ENCODE peak calls at places on chromosomes 4 and X, in six cellular contexts. Y is kidney epithelial cell, F is mammary epithelial cell, R is skeletal muscle cell, U is HepG2, T is aorta. I is an unnamed sample.

GRCh38 chrX:77561372-77561771 is 114.2 kb downstream of the FGF16 start:
- DNase-seq in F (no peak), R (no peak), T (no peak), U (no peak), Y (no peak), I (no peak)

GRCh38 chr4:9904976-9905587 is 116.2 kb downstream of the SLC2A9 start:
- DNase-seq in U (no peak), F (peak), R (no peak), Y (no peak), T (no peak), I (no peak)

GRCh38 chr4:145071560-145071959 is 26.4 kb downstream of the ANAPC10 start:
- DNase-seq in Y (no peak), T (no peak), R (no peak), F (no peak), U (no peak), I (no peak)

GRCh38 chrX:683572-683971 is 53.0 kb downstream of the SHOX start:
- DNase-seq in R (no peak), F (no peak), Y (no peak), T (no peak), U (no peak), I (no peak)

GRCh38 chr4:74004668-74005067 is 6.2 kb upstream of the CXCL5 start:
- DNase-seq in T (no peak), F (no peak), R (no peak), U (no peak), Y (no peak), I (no peak)

GRCh38 chrX:101164766-101165590 is 54.6 kb upstream of the DRP2 start:
- DNase-seq in U (no peak), R (no peak), F (no peak), Y (no peak), T (no peak), I (no peak)

GRCh38 chr4:133969202-133969873 is 232.3 kb downstream of the PABPC4L start:
- DNase-seq in R (peak), T (no peak), F (peak), Y (no peak), U (no peak), I (peak)

GRCh38 chrX:48648299-48648698 is 35.3 kb upstream of the WAS start:
- DNase-seq in U (peak), T (no peak), Y (peak), F (no peak), R (peak), I (peak)

GRCh38 chrX:114210879-114211278 is 373.0 kb upstream of the HTR2C start:
- DNase-seq in Y (no peak), U (no peak), T (no peak), F (no peak), R (no peak), I (no peak)

GRCh38 chr4:95572304-95572991 is 23.7 kb upstream of the UNC5C start:
- DNase-seq in R (no peak), T (no peak), U (no peak), F (peak), Y (peak), I (no peak)

GRCh38 chr4:144185086-144185485 is 44.6 kb upstream of the GYPA start:
- DNase-seq in U (no peak), T (no peak), R (no peak), F (no peak), Y (no peak), I (no peak)

GRCh38 chr4:78612398-78613005 is 60.9 kb downstream of the ANXA3 start:
- DNase-seq in R (no peak), Y (no peak), T (no peak), F (no peak), U (peak), I (peak)

GRCh38 chrX:51568586-51568985 is 50.1 kb downstream of the CENPVL3 start:
- DNase-seq in Y (no peak), T (no peak), U (no peak), R (peak), F (peak), I (no peak)

GRCh38 chr4:74206088-74206826 is 48.3 kb downstream of the MTHFD2L start:
- DNase-seq in F (no peak), R (peak), Y (peak), U (no peak), T (no peak), I (no peak)

GRCh38 chr4:72909461-72909860 is 160.1 kb downstream of the COX18 start:
- DNase-seq in R (no peak), F (peak), U (peak), Y (no peak), T (no peak), I (no peak)

GRCh38 chr4:25535278-25535677 is 120.4 kb upstream of the SLC34A2 start:
- DNase-seq in U (peak), F (no peak), Y (peak), R (no peak), T (no peak), I (no peak)

GRCh38 chrX:41276661-41277506 is 57.1 kb upstream of the DDX3X start:
- DNase-seq in U (no peak), F (no peak), Y (no peak), T (no peak), R (no peak), I (no peak)

GRCh38 chr4:154120277-154120676 is 331.4 kb upstream of the SFRP2 start:
- DNase-seq in T (no peak), U (no peak), F (no peak), Y (no peak), R (no peak), I (no peak)

GRCh38 chr4:19014594-19014993 is 993.0 kb upstream of the LCORL start:
- DNase-seq in R (no peak), F (no peak), U (no peak), T (no peak), Y (no peak), I (no peak)

GRCh38 chrX:151902813-151903591 is 9.7 kb upstream of the MAGEA4 start:
- DNase-seq in R (peak), F (peak), U (peak), T (no peak), Y (peak), I (peak)

GRCh38 chrX:24870143-24870542 is 145.6 kb downstream of the ARX start:
- DNase-seq in T (no peak), F (no peak), U (peak), Y (peak), R (no peak), I (no peak)

GRCh38 chr4:48403779-48404178 is 62.5 kb downstream of the SLAIN2 start:
- DNase-seq in Y (no peak), F (no peak), R (no peak), U (no peak), T (no peak), I (no peak)

GRCh38 chrX:16516473-16516872 is 133.5 kb upstream of the S100G start:
- DNase-seq in F (no peak), Y (no peak), R (no peak), T (no peak), U (no peak), I (no peak)

GRCh38 chr4:89129080-89129640 is 17.8 kb downstream of the TIGD2 start:
- DNase-seq in R (no peak), Y (no peak), T (no peak), U (peak), F (no peak), I (no peak)

GRCh38 chrX:31126205-31126604 is 54.4 kb upstream of the FTHL17 start:
- DNase-seq in F (no peak), R (no peak), T (no peak), U (no peak), Y (no peak), I (no peak)

GRCh38 chr4:113958766-113959540 is 20.5 kb downstream of the ARSJ start:
- DNase-seq in R (peak), U (peak), T (no peak), Y (peak), F (peak), I (peak)

GRCh38 chr4:145541266-145541770 is 59.7 kb downstream of the SMAD1 start:
- DNase-seq in Y (no peak), F (peak), U (no peak), R (no peak), T (no peak), I (no peak)

GRCh38 chr4:127781303-127782024 is 658 bp upstream of the HSPA4L start:
- DNase-seq in R (no peak), F (no peak), U (no peak), T (peak), Y (no peak), I (peak)

GRCh38 chr4:21242163-21242562 is 541.9 kb downstream of the PACRGL start:
- DNase-seq in U (peak), R (no peak), Y (no peak), T (no peak), F (no peak), I (no peak)

GRCh38 chrX:117429511-117429910 is 687.1 kb downstream of the KLHL13 start:
- DNase-seq in U (no peak), R (no peak), Y (no peak), T (no peak), F (no peak), I (no peak)

GRCh38 chr4:89316931-89317366 is 9.3 kb upstream of the GPRIN3 start:
- DNase-seq in F (no peak), U (no peak), T (no peak), Y (peak), R (peak), I (peak)

GRCh38 chrX:2520539-2520938 is 19.8 kb upstream of the DHRSX start:
- DNase-seq in U (no peak), T (no peak), F (no peak), Y (no peak), R (no peak), I (no peak)

GRCh38 chrX:18973527-18974192 is 10.3 kb downstream of the PHKA2 start:
- DNase-seq in F (no peak), T (no peak), U (peak), Y (no peak), R (no peak), I (peak)

GRCh38 chrX:23271011-23271410 is 63.6 kb upstream of the PTCHD1 start:
- DNase-seq in R (no peak), F (no peak), T (no peak), U (no peak), Y (no peak), I (no peak)

GRCh38 chr4:16123356-16124084 is 39.7 kb upstream of the PROM1 start:
- DNase-seq in T (no peak), F (no peak), R (no peak), U (no peak), Y (no peak), I (no peak)

GRCh38 chrX:41616935-41617334 is 71.8 kb upstream of the GPR34 start:
- DNase-seq in F (no peak), T (no peak), R (no peak), Y (no peak), U (peak), I (no peak)

GRCh38 chr4:108512615-108513505 is 107.5 kb upstream of the RPL34 start:
- DNase-seq in T (no peak), U (peak), F (peak), Y (peak), R (peak), I (peak)
- H3K4me3 ChIP-seq in T (no peak), U (no peak), F (no peak), Y (no peak), R (no peak), I (no peak)

GRCh38 chr4:104494161-104494560 is 533 bp downstream of the CXXC4 start:
- DNase-seq in U (peak), T (no peak), R (no peak), Y (no peak), F (no peak), I (peak)

GRCh38 chr4:104494822-104495559 is at the start of gene CXXC4:
- DNase-seq in F (peak), R (peak), T (peak), Y (no peak), U (peak), I (peak)

GRCh38 chr4:104491826-104492771 is 2.6 kb downstream of the CXXC4 start:
- DNase-seq in U (no peak), R (no peak), T (no peak), F (no peak), Y (no peak), I (no peak)

GRCh38 chr4:104491396-104491821 is 3.3 kb downstream of the CXXC4 start:
- DNase-seq in R (no peak), U (no peak), Y (no peak), F (no peak), T (peak), I (peak)

GRCh38 chr4:104493071-104493831 is 1.4 kb downstream of the CXXC4 start:
- DNase-seq in F (no peak), Y (no peak), U (no peak), R (no peak), T (no peak), I (no peak)
- H3K4me3 ChIP-seq in F (no peak), Y (no peak), U (no peak), R (no peak), T (no peak), I (no peak)

DNA sequence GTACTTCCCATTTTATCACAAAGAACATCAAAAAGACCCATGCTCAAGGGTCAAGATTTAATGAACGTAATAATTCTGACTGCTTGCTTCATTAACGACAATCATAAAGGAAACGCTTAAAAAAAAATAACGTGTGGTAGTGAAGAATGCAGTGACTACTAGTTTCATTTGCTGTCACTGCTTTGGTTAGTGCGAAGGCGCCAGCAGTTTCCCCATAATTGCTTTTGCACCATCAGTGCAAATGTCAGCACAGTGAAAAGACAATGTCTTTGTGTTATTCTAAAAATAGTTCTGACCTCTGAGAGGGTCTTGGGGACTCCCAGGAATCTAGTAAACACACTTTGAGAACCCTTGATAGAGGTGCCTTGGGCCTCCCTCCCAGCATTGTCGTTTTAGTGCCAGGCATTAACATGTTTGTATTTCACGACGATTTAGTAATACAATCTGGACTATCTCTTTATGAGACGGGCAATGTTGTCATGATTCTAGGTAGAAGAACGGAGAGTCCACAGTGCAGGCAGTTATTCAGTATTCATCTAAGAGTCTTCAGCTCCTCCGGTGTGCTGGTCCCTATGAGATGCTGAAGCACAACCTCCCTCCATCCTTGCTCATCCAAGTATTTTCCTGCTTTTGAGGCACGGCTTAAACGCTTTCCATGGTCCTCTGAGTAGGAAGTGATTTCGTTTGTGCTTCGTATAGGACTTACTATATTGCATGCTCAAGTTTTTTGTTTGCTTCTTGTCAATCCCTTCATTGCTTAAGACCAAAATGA is 71.1 kb downstream of the AFF1 start:
- DNase-seq in Y (no peak), T (no peak), U (no peak), F (no peak), R (no peak), I (peak)
- H3K4me3 ChIP-seq in Y (peak), T (peak), U (peak), F (peak), R (peak), I (peak)

DNA sequence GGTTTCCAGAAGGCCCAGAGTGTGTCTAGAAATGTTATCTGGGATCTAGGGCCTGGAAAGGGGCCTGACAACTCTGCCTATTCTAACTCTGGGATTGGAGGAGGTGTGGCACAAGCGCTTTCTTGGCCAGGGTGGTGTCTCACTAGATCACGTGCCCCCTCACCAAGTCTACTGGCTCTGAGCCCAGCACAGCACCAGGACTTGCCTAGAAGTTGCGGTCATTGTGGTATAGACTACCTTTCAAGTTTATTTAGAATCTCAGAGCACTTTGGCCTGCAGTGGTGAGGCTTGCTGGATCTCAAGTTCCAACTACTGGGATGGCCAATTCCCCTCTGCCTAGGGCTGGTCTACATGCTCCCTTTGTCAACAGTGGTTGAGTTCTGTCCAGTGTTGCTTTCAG is 223.3 kb upstream of the MAGEB2 start:
- DNase-seq in U (no peak), R (no peak), T (no peak), Y (no peak), F (no peak), I (no peak)
- H3K4me3 ChIP-seq in U (no peak), R (no peak), T (no peak), Y (no peak), F (no peak), I (no peak)

DNA sequence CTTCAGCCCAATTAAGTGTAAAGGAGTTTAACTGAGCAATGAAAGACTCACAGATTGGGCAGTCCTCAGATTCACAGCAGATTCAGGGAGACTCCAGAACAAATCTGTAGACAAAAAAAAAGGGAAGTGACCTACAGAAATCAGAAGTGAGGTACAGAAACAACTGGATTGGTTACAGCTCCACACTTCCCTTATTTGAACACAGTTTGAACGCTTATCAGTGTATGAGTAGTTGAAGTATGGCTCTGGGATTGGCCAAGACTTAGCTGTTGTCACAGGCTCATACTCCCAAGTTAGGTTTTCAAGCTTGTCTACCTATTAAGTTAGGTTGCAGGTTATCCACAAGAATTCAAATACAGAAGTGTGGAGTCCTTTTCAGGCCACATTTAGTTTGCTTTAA is 112.4 kb upstream of the ELOVL6 start:
- DNase-seq in Y (no peak), T (no peak), F (no peak), U (no peak), R (no peak), I (no peak)
- H3K4me3 ChIP-seq in Y (no peak), T (no peak), F (no peak), U (no peak), R (no peak), I (no peak)

DNA sequence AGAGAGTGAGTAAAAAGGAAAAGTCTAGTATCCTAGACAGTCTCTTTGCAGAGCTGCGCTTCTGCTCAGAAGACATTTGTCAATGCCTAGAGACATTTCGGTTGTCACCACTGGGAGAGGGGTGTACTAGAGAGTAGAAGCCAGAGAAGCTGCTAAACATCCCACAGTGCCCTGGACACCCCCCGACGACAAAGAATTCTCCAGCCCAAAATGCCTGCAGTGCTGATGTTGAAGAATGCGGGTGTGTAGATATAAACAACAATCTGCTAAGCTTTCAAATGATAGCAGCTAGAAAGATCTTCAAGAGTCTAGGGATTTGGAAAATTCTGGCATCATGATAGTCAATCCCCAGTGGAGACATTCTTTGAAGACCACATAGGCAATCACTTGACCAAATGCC is 90.1 kb downstream of the PALLD start:
- DNase-seq in F (no peak), R (no peak), Y (no peak), T (no peak), U (no peak), I (no peak)
- H3K4me3 ChIP-seq in F (no peak), R (no peak), Y (no peak), T (no peak), U (no peak), I (no peak)

GRCh38 chrX:148784137-148784536 is 283.7 kb downstream of the AFF2 start:
- DNase-seq in U (no peak), R (no peak), T (no peak), Y (no peak), F (no peak), I (no peak)

DNA sequence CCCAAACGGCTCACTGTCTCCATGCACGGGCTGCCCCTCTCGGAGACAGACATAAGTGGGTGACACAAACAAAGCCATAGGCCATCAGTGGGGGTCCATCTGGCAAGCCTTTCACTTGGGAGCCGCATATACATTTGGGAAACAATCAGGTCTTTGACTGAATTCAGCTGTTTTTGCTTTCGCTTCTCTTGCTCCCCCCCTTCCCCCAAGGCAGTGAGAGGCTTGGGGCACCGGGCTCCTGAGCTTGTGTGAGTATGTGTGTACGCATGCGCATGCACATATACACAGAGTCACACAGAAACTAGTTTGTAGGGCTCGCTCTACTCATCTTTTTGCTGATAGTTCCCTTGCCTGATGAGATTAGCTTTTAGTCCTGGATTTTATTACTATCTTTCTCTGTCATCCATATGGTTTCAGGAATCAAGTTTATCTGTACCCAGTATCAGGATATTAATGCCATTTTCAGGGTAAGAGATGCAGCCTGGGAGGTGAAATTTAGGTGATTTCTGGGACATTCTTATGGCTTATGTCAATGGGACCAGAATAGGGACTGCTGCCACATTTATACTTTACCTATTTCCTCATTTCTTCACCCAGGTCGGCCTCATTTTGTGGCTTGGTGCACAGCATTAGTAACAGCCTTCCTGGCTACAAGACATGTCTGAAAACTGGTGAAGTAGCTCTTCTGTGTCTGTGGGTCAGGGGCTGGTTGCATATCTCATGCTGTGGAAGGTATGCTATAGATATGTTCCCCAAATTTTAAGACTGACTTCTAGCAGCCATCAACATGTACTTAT is 284.6 kb downstream of the AFF2 start:
- DNase-seq in Y (no peak), U (no peak), F (no peak), R (no peak), T (no peak), I (no peak)
- H3K4me3 ChIP-seq in Y (no peak), U (no peak), F (no peak), R (no peak), T (no peak), I (no peak)

DNA sequence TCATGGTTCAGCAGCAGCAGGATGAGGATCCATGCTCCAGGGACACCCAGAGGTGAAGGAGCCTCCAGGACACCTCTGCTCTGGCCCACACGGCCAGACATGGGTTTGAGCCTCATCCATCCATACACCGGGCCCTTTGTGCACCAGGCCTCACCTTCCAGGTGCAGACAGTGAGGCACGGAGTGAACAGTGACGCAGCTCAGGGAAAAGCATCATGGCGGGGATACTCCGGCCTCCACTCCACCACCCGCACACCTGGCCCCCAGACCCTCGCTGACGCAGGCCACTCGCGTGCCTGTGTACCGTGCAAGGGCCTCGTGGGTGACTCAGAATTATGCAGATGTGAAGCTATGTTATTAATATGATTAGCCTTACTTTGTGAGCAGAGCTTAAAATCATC is 33.3 kb downstream of the ADRA2C start:
- DNase-seq in T (peak), F (no peak), Y (no peak), U (no peak), R (no peak), I (no peak)
- H3K4me3 ChIP-seq in T (no peak), F (no peak), Y (no peak), U (no peak), R (no peak), I (no peak)